ENCODE peak calls at places on chromosomes 12 and 14, in nine cellular contexts. One of them, this sample, is unnamed.

GRCh38 chr14:21220874-21221477 is 48.3 kb downstream of the HNRNPC start:
- DNase-seq in type B pancreatic cell: no peak
- DNase-seq in GM23338: no peak
- DNase-seq in astrocyte of the cerebellum: no peak
- DNase-seq in astrocyte: no peak
- DNase-seq in tibial artery: no peak
- DNase-seq in neural crest cell: no peak
- DNase-seq in fibroblast of pulmonary artery: no peak
- DNase-seq in GM10248: no peak
- DNase-seq in this sample: no peak

GRCh38 chr14:50312734-50313054 is 570 bp downstream of the DMAC2L start:
- DNase-seq in type B pancreatic cell: no peak
- DNase-seq in GM23338: no peak
- DNase-seq in astrocyte of the cerebellum: no peak
- DNase-seq in astrocyte: no peak
- DNase-seq in tibial artery: no peak
- DNase-seq in neural crest cell: no peak
- DNase-seq in fibroblast of pulmonary artery: no peak
- DNase-seq in GM10248: no peak
- DNase-seq in this sample: no peak

GRCh38 chr14:57346741-57347140 is 43.6 kb upstream of the NAA30 start:
- DNase-seq in type B pancreatic cell: no peak
- DNase-seq in GM23338: no peak
- DNase-seq in astrocyte of the cerebellum: no peak
- DNase-seq in astrocyte: no peak
- DNase-seq in tibial artery: no peak
- DNase-seq in neural crest cell: no peak
- DNase-seq in fibroblast of pulmonary artery: no peak
- DNase-seq in GM10248: no peak
- DNase-seq in this sample: no peak

GRCh38 chr14:100393906-100394732 is 71.0 kb downstream of the SLC25A47 start:
- DNase-seq in type B pancreatic cell: no peak
- DNase-seq in GM23338: no peak
- DNase-seq in astrocyte of the cerebellum: no peak
- DNase-seq in astrocyte: no peak
- DNase-seq in tibial artery: no peak
- DNase-seq in neural crest cell: no peak
- DNase-seq in fibroblast of pulmonary artery: no peak
- DNase-seq in GM10248: no peak
- DNase-seq in this sample: no peak

GRCh38 chr12:48000878-48001321 is 3.4 kb downstream of the COL2A1 start:
- DNase-seq in type B pancreatic cell: no peak
- DNase-seq in GM23338: peak; percentile 84
- DNase-seq in astrocyte of the cerebellum: peak; percentile 16
- DNase-seq in astrocyte: peak; percentile 50
- DNase-seq in tibial artery: no peak
- DNase-seq in neural crest cell: no peak
- DNase-seq in fibroblast of pulmonary artery: peak; percentile 69
- DNase-seq in GM10248: no peak
- DNase-seq in this sample: no peak

GRCh38 chr12:104377507-104377812 is 73.9 kb downstream of the EID3 start:
- DNase-seq in type B pancreatic cell: no peak
- DNase-seq in GM23338: no peak
- DNase-seq in astrocyte of the cerebellum: no peak
- DNase-seq in astrocyte: no peak
- DNase-seq in tibial artery: no peak
- DNase-seq in neural crest cell: no peak
- DNase-seq in fibroblast of pulmonary artery: no peak
- DNase-seq in GM10248: no peak
- DNase-seq in this sample: no peak

GRCh38 chr12:89927226-89927698 is 218.6 kb upstream of the ATP2B1 start:
- DNase-seq in type B pancreatic cell: no peak
- DNase-seq in GM23338: no peak
- DNase-seq in astrocyte of the cerebellum: no peak
- DNase-seq in astrocyte: no peak
- DNase-seq in tibial artery: no peak
- DNase-seq in neural crest cell: no peak
- DNase-seq in fibroblast of pulmonary artery: no peak
- DNase-seq in GM10248: peak; percentile 72
- DNase-seq in this sample: no peak

GRCh38 chr12:632102-632696 is 31.0 kb downstream of the NINJ2 start:
- DNase-seq in type B pancreatic cell: no peak
- DNase-seq in GM23338: peak; percentile 76
- DNase-seq in astrocyte of the cerebellum: peak; percentile 97
- DNase-seq in astrocyte: peak; percentile 99
- DNase-seq in tibial artery: peak; percentile 25
- DNase-seq in neural crest cell: no peak
- DNase-seq in fibroblast of pulmonary artery: peak; percentile 82
- DNase-seq in GM10248: no peak
- DNase-seq in this sample: no peak

GRCh38 chr12:50640321-50640939 is 123.5 kb upstream of the ATF1 start:
- DNase-seq in type B pancreatic cell: no peak
- DNase-seq in GM23338: no peak
- DNase-seq in astrocyte of the cerebellum: no peak
- DNase-seq in astrocyte: no peak
- DNase-seq in tibial artery: no peak
- DNase-seq in neural crest cell: no peak
- DNase-seq in fibroblast of pulmonary artery: no peak
- DNase-seq in GM10248: no peak
- DNase-seq in this sample: no peak

GRCh38 chr12:12428961-12429657 is 72.2 kb downstream of the BORCS5 start:
- DNase-seq in type B pancreatic cell: no peak
- DNase-seq in GM23338: no peak
- DNase-seq in astrocyte of the cerebellum: no peak
- DNase-seq in astrocyte: peak; percentile 55
- DNase-seq in tibial artery: no peak
- DNase-seq in neural crest cell: no peak
- DNase-seq in fibroblast of pulmonary artery: no peak
- DNase-seq in GM10248: no peak
- DNase-seq in this sample: no peak

GRCh38 chr12:124295431-124296058 is 652 bp downstream of the RFLNA start:
- DNase-seq in type B pancreatic cell: no peak
- DNase-seq in GM23338: peak; percentile 46
- DNase-seq in astrocyte of the cerebellum: no peak
- DNase-seq in astrocyte: no peak
- DNase-seq in tibial artery: no peak
- DNase-seq in neural crest cell: no peak
- DNase-seq in fibroblast of pulmonary artery: no peak
- DNase-seq in GM10248: no peak
- DNase-seq in this sample: no peak

GRCh38 chr12:14264316-14264715 is 101.2 kb upstream of the ATF7IP start:
- DNase-seq in type B pancreatic cell: no peak
- DNase-seq in GM23338: peak; percentile 31
- DNase-seq in astrocyte of the cerebellum: no peak
- DNase-seq in astrocyte: no peak
- DNase-seq in tibial artery: no peak
- DNase-seq in neural crest cell: no peak
- DNase-seq in fibroblast of pulmonary artery: peak; percentile 39
- DNase-seq in GM10248: no peak
- DNase-seq in this sample: no peak

GRCh38 chr14:71309756-71310155 is 402.5 kb downstream of the PCNX1 start:
- DNase-seq in type B pancreatic cell: no peak
- DNase-seq in GM23338: peak; percentile 62
- DNase-seq in astrocyte of the cerebellum: no peak
- DNase-seq in astrocyte: no peak
- DNase-seq in tibial artery: no peak
- DNase-seq in neural crest cell: no peak
- DNase-seq in fibroblast of pulmonary artery: no peak
- DNase-seq in GM10248: no peak
- DNase-seq in this sample: no peak

GRCh38 chr12:122862872-122863701 is 27.8 kb downstream of the HIP1R start:
- DNase-seq in type B pancreatic cell: no peak
- DNase-seq in GM23338: no peak
- DNase-seq in astrocyte of the cerebellum: no peak
- DNase-seq in astrocyte: no peak
- DNase-seq in tibial artery: no peak
- DNase-seq in neural crest cell: no peak
- DNase-seq in fibroblast of pulmonary artery: no peak
- DNase-seq in GM10248: no peak
- DNase-seq in this sample: no peak

GRCh38 chr14:23610090-23610814 is 25.9 kb upstream of the DHRS2 start:
- DNase-seq in type B pancreatic cell: no peak
- DNase-seq in GM23338: no peak
- DNase-seq in astrocyte of the cerebellum: no peak
- DNase-seq in astrocyte: no peak
- DNase-seq in tibial artery: no peak
- DNase-seq in neural crest cell: no peak
- DNase-seq in fibroblast of pulmonary artery: no peak
- DNase-seq in GM10248: no peak
- DNase-seq in this sample: no peak

GRCh38 chr12:77625441-77625840 is 205.3 kb upstream of the NAV3 start:
- DNase-seq in type B pancreatic cell: no peak
- DNase-seq in GM23338: no peak
- DNase-seq in astrocyte of the cerebellum: peak; percentile 72
- DNase-seq in astrocyte: peak; percentile 92
- DNase-seq in tibial artery: no peak
- DNase-seq in neural crest cell: no peak
- DNase-seq in fibroblast of pulmonary artery: peak; percentile 81
- DNase-seq in GM10248: no peak
- DNase-seq in this sample: no peak

GRCh38 chr14:45467023-45467422 is 214.0 kb upstream of the MIS18BP1 start:
- DNase-seq in type B pancreatic cell: no peak
- DNase-seq in GM23338: no peak
- DNase-seq in astrocyte of the cerebellum: no peak
- DNase-seq in astrocyte: no peak
- DNase-seq in tibial artery: no peak
- DNase-seq in neural crest cell: no peak
- DNase-seq in fibroblast of pulmonary artery: no peak
- DNase-seq in GM10248: no peak
- DNase-seq in this sample: no peak

GRCh38 chr12:6072302-6072752 is 52.1 kb downstream of the VWF start:
- DNase-seq in type B pancreatic cell: no peak
- DNase-seq in GM23338: no peak
- DNase-seq in astrocyte of the cerebellum: no peak
- DNase-seq in astrocyte: peak; percentile 67
- DNase-seq in tibial artery: no peak
- DNase-seq in neural crest cell: no peak
- DNase-seq in fibroblast of pulmonary artery: peak; percentile 96
- DNase-seq in GM10248: no peak
- DNase-seq in this sample: no peak
- TF ChIP-seq CTCF in type B pancreatic cell: no peak
- TF ChIP-seq CTCF in GM23338: peak; percentile 8
- TF ChIP-seq CTCF in astrocyte of the cerebellum: peak; percentile 32
- TF ChIP-seq CTCF in astrocyte: peak; percentile 20
- TF ChIP-seq CTCF in tibial artery: no peak
- TF ChIP-seq CTCF in neural crest cell: no peak
- TF ChIP-seq CTCF in fibroblast of pulmonary artery: peak; percentile 68
- TF ChIP-seq CTCF in GM10248: no peak
- TF ChIP-seq CTCF in this sample: no peak

GRCh38 chr12:53713516-53713915 is 13.7 kb downstream of the CALCOCO1 start:
- DNase-seq in type B pancreatic cell: no peak
- DNase-seq in GM23338: no peak
- DNase-seq in astrocyte of the cerebellum: no peak
- DNase-seq in astrocyte: no peak
- DNase-seq in tibial artery: no peak
- DNase-seq in neural crest cell: no peak
- DNase-seq in fibroblast of pulmonary artery: no peak
- DNase-seq in GM10248: no peak
- DNase-seq in this sample: no peak
- TF ChIP-seq CTCF in type B pancreatic cell: no peak
- TF ChIP-seq CTCF in GM23338: no peak
- TF ChIP-seq CTCF in astrocyte of the cerebellum: no peak
- TF ChIP-seq CTCF in astrocyte: no peak
- TF ChIP-seq CTCF in tibial artery: no peak
- TF ChIP-seq CTCF in neural crest cell: no peak
- TF ChIP-seq CTCF in fibroblast of pulmonary artery: no peak
- TF ChIP-seq CTCF in GM10248: no peak
- TF ChIP-seq CTCF in this sample: no peak

GRCh38 chr12:3303410-3304136 is 187.4 kb upstream of the PRMT8 start:
- DNase-seq in type B pancreatic cell: no peak
- DNase-seq in GM23338: peak; percentile 82
- DNase-seq in astrocyte of the cerebellum: no peak
- DNase-seq in astrocyte: no peak
- DNase-seq in tibial artery: no peak
- DNase-seq in neural crest cell: no peak
- DNase-seq in fibroblast of pulmonary artery: no peak
- DNase-seq in GM10248: no peak
- DNase-seq in this sample: no peak
- TF ChIP-seq CTCF in type B pancreatic cell: peak; percentile 52
- TF ChIP-seq CTCF in GM23338: peak; percentile 84
- TF ChIP-seq CTCF in astrocyte of the cerebellum: peak; percentile 29
- TF ChIP-seq CTCF in astrocyte: no peak
- TF ChIP-seq CTCF in tibial artery: no peak
- TF ChIP-seq CTCF in neural crest cell: peak; percentile 43
- TF ChIP-seq CTCF in fibroblast of pulmonary artery: no peak
- TF ChIP-seq CTCF in GM10248: no peak
- TF ChIP-seq CTCF in this sample: no peak

GRCh38 chr12:79422060-79422812 is 268.5 kb downstream of the PAWR start:
- DNase-seq in type B pancreatic cell: no peak
- DNase-seq in GM23338: no peak
- DNase-seq in astrocyte of the cerebellum: no peak
- DNase-seq in astrocyte: no peak
- DNase-seq in tibial artery: no peak
- DNase-seq in neural crest cell: no peak
- DNase-seq in fibroblast of pulmonary artery: no peak
- DNase-seq in GM10248: no peak
- DNase-seq in this sample: no peak

GRCh38 chr12:79421236-79421740 is 269.5 kb downstream of the PAWR start:
- DNase-seq in type B pancreatic cell: no peak
- DNase-seq in GM23338: no peak
- DNase-seq in astrocyte of the cerebellum: no peak
- DNase-seq in astrocyte: no peak
- DNase-seq in tibial artery: no peak
- DNase-seq in neural crest cell: no peak
- DNase-seq in fibroblast of pulmonary artery: no peak
- DNase-seq in GM10248: no peak
- DNase-seq in this sample: no peak

GRCh38 chr12:79424109-79424721 is 266.5 kb downstream of the PAWR start:
- DNase-seq in type B pancreatic cell: no peak
- DNase-seq in GM23338: no peak
- DNase-seq in astrocyte of the cerebellum: peak; percentile 90
- DNase-seq in astrocyte: peak; percentile 97
- DNase-seq in tibial artery: no peak
- DNase-seq in neural crest cell: no peak
- DNase-seq in fibroblast of pulmonary artery: peak; percentile 95
- DNase-seq in GM10248: no peak
- DNase-seq in this sample: no peak

GRCh38 chr12:79423560-79423959 is 267.2 kb downstream of the PAWR start:
- DNase-seq in type B pancreatic cell: no peak
- DNase-seq in GM23338: no peak
- DNase-seq in astrocyte of the cerebellum: no peak
- DNase-seq in astrocyte: no peak
- DNase-seq in tibial artery: no peak
- DNase-seq in neural crest cell: no peak
- DNase-seq in fibroblast of pulmonary artery: no peak
- DNase-seq in GM10248: no peak
- DNase-seq in this sample: no peak

GRCh38 chr12:79420146-79420618 is 270.6 kb downstream of the PAWR start:
- DNase-seq in type B pancreatic cell: no peak
- DNase-seq in GM23338: peak; percentile 84
- DNase-seq in astrocyte of the cerebellum: peak; percentile 92
- DNase-seq in astrocyte: peak; percentile 97
- DNase-seq in tibial artery: no peak
- DNase-seq in neural crest cell: no peak
- DNase-seq in fibroblast of pulmonary artery: peak; percentile 90
- DNase-seq in GM10248: no peak
- DNase-seq in this sample: no peak
- TF ChIP-seq CTCF in type B pancreatic cell: peak; percentile 64
- TF ChIP-seq CTCF in GM23338: peak; percentile 79
- TF ChIP-seq CTCF in astrocyte of the cerebellum: peak; percentile 63
- TF ChIP-seq CTCF in astrocyte: peak; percentile 71
- TF ChIP-seq CTCF in tibial artery: peak; percentile 58
- TF ChIP-seq CTCF in neural crest cell: peak; percentile 68
- TF ChIP-seq CTCF in fibroblast of pulmonary artery: peak; percentile 65
- TF ChIP-seq CTCF in GM10248: peak; percentile 7
- TF ChIP-seq CTCF in this sample: no peak

This sample was measured in omental fat pad.